ENCODE peak calls at places on chromosomes 3 and 15, in eight cellular contexts. Y is cardiac fibroblast; H is AG04450; Z is NCI-H345; N is fibroblast of the aortic adventitia; U is GM13976; S is effector CD4-positive, alpha-beta T cell; T is activated gamma-delta T cell treated with anti-CD3 and anti-CD28 coated beads, Interleukin-2, amount 50 U/mL, for 16 hours. W is an unnamed sample.

GRCh38 chr3:32100465-32100864 is 6.0 kb upstream of the GPD1L start:
- DNase-seq in Y (no peak), H (no peak), Z (no peak), N (no peak), U (no peak), S (no peak), T (no peak), W (no peak)

GRCh38 chr3:106518516-106518915 is 649.7 kb upstream of the CBLB start:
- DNase-seq in Y (peak), H (no peak), Z (no peak), N (peak), U (no peak), S (no peak), T (no peak), W (no peak)

GRCh38 chr3:125403789-125404188 is 28.7 kb upstream of the ZNF148 start:
- DNase-seq in Y (peak), H (peak), Z (no peak), N (peak), U (no peak), S (no peak), T (no peak), W (peak)

GRCh38 chr3:171936231-171936841 is 93.2 kb downstream of the TMEM212 start:
- DNase-seq in Y (peak), H (no peak), Z (no peak), N (peak), U (no peak), S (no peak), T (no peak), W (peak)

GRCh38 chr3:146465713-146466465 is 3.5 kb downstream of the PLSCR2 start:
- DNase-seq in Y (no peak), H (no peak), Z (no peak), N (no peak), U (no peak), S (no peak), T (no peak), W (no peak)

GRCh38 chr15:99437315-99438221 is 128.2 kb upstream of the MEF2A start:
- DNase-seq in Y (no peak), H (no peak), Z (no peak), N (no peak), U (no peak), S (no peak), T (no peak), W (no peak)

GRCh38 chr3:11251807-11252176 is 20.4 kb upstream of the ATG7 start:
- DNase-seq in Y (no peak), H (no peak), Z (no peak), N (peak), U (no peak), S (no peak), T (no peak), W (no peak)

GRCh38 chr3:13123765-13124164 is 50.5 kb upstream of the IQSEC1 start:
- DNase-seq in Y (no peak), H (no peak), Z (no peak), N (no peak), U (no peak), S (no peak), T (no peak), W (no peak)

GRCh38 chr3:41198526-41198925 is 779 bp upstream of the CTNNB1 start:
- DNase-seq in Y (peak), H (no peak), Z (peak), N (peak), U (no peak), S (no peak), T (peak), W (no peak)

GRCh38 chr15:47484997-47485396 is 232.3 kb upstream of the SEMA6D start:
- DNase-seq in Y (no peak), H (no peak), Z (no peak), N (no peak), U (no peak), S (no peak), T (no peak), W (no peak)

GRCh38 chr15:85753791-85754452 is 40.8 kb downstream of the KLHL25 start:
- DNase-seq in Y (no peak), H (no peak), Z (no peak), N (no peak), U (no peak), S (no peak), T (no peak), W (no peak)

GRCh38 chr3:39156421-39156820 is 3.0 kb upstream of the CSRNP1 start:
- DNase-seq in Y (no peak), H (no peak), Z (no peak), N (no peak), U (no peak), S (no peak), T (no peak), W (no peak)

GRCh38 chr3:47612178-47612577 is 33.5 kb upstream of the CSPG5 start:
- DNase-seq in Y (peak), H (peak), Z (no peak), N (peak), U (no peak), S (no peak), T (no peak), W (peak)

GRCh38 chr3:123652346-123652984 is 67.6 kb upstream of the HACD2 start:
- DNase-seq in Y (peak), H (no peak), Z (peak), N (peak), U (peak), S (no peak), T (no peak), W (peak)

GRCh38 chr3:127670229-127670559 is 2.6 kb upstream of the ABTB1 start:
- DNase-seq in Y (no peak), H (no peak), Z (no peak), N (no peak), U (no peak), S (no peak), T (no peak), W (no peak)

GRCh38 chr3:148930785-148931184 is 60.6 kb upstream of the GYG1 start:
- DNase-seq in Y (peak), H (peak), Z (no peak), N (no peak), U (no peak), S (no peak), T (no peak), W (peak)

GRCh38 chr3:120170223-120170622 is 76.0 kb upstream of the GSK3B start:
- DNase-seq in Y (peak), H (no peak), Z (no peak), N (peak), U (no peak), S (no peak), T (no peak), W (peak)

GRCh38 chr3:45992820-45993219 is 2.8 kb downstream of the FYCO1 start:
- DNase-seq in Y (peak), H (no peak), Z (no peak), N (peak), U (no peak), S (no peak), T (no peak), W (peak)

GRCh38 chr3:16048435-16049318 is 125.8 kb upstream of the GALNT15 start:
- DNase-seq in Y (peak), H (peak), Z (peak), N (peak), U (peak), S (peak), T (peak), W (peak)

GRCh38 chr15:95698971-95699370 is 631.5 kb upstream of the NR2F2 start:
- DNase-seq in Y (no peak), H (no peak), Z (no peak), N (no peak), U (no peak), S (no peak), T (no peak), W (peak)